ENCODE peak calls at places on chromosomes 5 and 9, in six cellular contexts. N is breast epithelium, J is aorta, T is esophagus squamous epithelium, E is uterus, Z is astrocyte. H is an unnamed sample.

GRCh38 chr9:129889936-129890717 is 54.9 kb downstream of the USP20 start:
- DNase-seq in N (no peak), J (peak; percentile 74), T (no peak), E (no peak), Z (no peak), H (no peak)

GRCh38 chr9:87179556-87180340 is 232.4 kb upstream of the GAS1 start:
- DNase-seq in N (no peak), J (no peak), T (no peak), E (no peak), Z (peak; percentile 17), H (no peak)

GRCh38 chr5:180135967-180136641 is 64.5 kb upstream of the RNF130 start:
- DNase-seq in N (no peak), J (no peak), T (no peak), E (no peak), Z (no peak), H (no peak)

GRCh38 chr5:178527458-178528307 is 62.5 kb downstream of the COL23A1 start:
- DNase-seq in N (peak; percentile 57), J (peak; percentile 35), T (no peak), E (no peak), Z (no peak), H (peak; percentile 87)

GRCh38 chr9:97966493-97966892 is 16.6 kb upstream of the ANP32B start:
- DNase-seq in N (no peak), J (no peak), T (no peak), E (no peak), Z (no peak), H (no peak)

GRCh38 chr5:3364941-3365340 is 230.7 kb upstream of the IRX1 start:
- DNase-seq in N (no peak), J (no peak), T (no peak), E (no peak), Z (no peak), H (no peak)

GRCh38 chr9:31390352-31391025 is 994.0 kb upstream of the ACO1 start:
- DNase-seq in N (no peak), J (no peak), T (no peak), E (no peak), Z (no peak), H (no peak)

GRCh38 chr5:92800360-92800759 is 780.7 kb downstream of the NR2F1-AS1 start:
- DNase-seq in N (no peak), J (no peak), T (no peak), E (no peak), Z (peak; percentile 40), H (no peak)

GRCh38 chr5:131268758-131269370 is 5.0 kb downstream of the CDC42SE2 start:
- DNase-seq in N (no peak), J (no peak), T (no peak), E (no peak), Z (no peak), H (no peak)

GRCh38 chr5:32767948-32768427 is 56.9 kb downstream of the NPR3 start:
- DNase-seq in N (no peak), J (peak; percentile 64), T (no peak), E (no peak), Z (peak; percentile 82), H (no peak)

DNA sequence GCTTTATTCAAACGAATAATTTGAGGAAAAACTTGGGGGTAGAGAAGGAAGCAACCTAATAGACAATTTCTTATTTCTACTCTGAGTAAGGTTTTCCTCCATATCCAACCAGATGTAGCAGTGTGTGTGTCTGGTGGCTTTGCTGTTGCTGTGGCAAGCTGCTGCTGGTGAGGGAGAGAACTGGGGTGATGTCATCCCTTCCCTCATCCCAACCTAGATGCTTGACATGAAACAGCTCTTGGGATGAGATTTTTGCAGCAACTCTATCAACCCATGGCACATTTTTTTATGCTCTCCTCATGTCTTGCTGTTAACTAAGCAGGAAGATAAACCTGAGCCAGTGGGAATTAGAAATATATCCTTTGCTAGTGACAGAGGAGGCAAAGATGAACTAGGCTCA is 135.8 kb downstream of the PCSK1 start:
- DNase-seq in N (no peak), J (no peak), T (no peak), E (no peak), Z (peak; percentile 93), H (no peak)
- H3K4me1 ChIP-seq in N (no peaks in the 10 kb centered on the region), J (no peaks in the 10 kb centered on the region), T (peaks cover 9% of the 10 kb centered on the region), E (no peaks in the 10 kb centered on the region), Z (peaks cover 6% of the 10 kb centered on the region), H (peaks cover 8% of the 10 kb centered on the region)

GRCh38 chr9:72444436-72444835 is 77.0 kb upstream of the TMC1 start:
- DNase-seq in N (no peak), J (no peak), T (no peak), E (no peak), Z (no peak), H (no peak)
- H3K4me1 ChIP-seq in N (no peaks in the 10 kb centered on the region), J (no peaks in the 10 kb centered on the region), T (peaks cover 42% of the 10 kb centered on the region), E (no peaks in the 10 kb centered on the region), Z (peaks cover 34% of the 10 kb centered on the region), H (no peaks in the 10 kb centered on the region)

GRCh38 chr5:159181152-159181551 is 28.2 kb downstream of the RNF145 start:
- DNase-seq in N (no peak), J (no peak), T (no peak), E (no peak), Z (no peak), H (no peak)
- H3K4me1 ChIP-seq in N (no peaks in the 10 kb centered on the region), J (peaks cover 5% of the 10 kb centered on the region), T (peaks cover 98% of the 10 kb centered on the region), E (no peaks in the 10 kb centered on the region), Z (peaks cover 63% of the 10 kb centered on the region), H (no peaks in the 10 kb centered on the region)

DNA sequence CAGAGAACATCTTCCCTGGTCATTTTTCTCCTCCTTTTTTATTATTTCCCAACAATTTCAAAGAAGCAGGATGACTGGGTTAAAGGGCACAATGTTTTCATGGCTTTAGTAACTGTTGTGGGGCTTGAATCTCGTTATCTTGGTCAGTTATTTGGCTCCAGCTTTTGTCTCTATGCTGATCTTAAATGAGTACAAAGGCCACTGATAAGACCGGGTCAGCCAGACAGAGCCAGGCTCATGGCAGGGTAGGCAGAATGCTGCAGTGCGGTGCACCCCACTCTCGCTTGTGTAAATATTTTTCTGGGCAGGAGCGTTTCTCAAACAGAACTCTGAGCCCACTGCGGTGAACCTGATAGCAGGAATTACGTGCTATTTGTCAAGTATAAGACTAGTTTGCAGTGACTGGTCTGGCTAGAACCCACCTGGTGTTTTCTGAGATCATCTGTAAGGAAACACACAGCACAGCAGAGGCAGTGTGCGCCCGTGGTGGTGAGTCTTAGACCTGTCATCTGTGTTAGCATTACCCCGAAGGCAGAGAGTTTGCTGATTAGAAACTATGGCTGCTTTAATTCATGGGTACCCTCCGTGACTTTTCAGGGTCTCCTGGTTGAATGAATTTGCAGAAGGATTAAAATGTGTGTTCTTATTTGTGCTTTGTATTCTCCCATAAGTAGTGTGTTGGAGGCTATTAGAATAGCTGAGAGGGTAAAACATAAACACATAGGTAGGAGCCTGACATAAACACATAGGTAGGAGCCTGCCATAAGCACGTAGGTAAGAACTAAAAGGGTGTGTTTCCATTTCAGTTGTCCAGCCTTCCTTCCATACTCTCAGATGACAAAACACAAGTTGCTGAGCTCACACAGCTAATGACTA is 158.6 kb upstream of the DMRT1 start:
- DNase-seq in N (no peak), J (no peak), T (no peak), E (no peak), Z (peak; percentile 65), H (no peak)
- H3K4me1 ChIP-seq in N (peaks cover 3% of the 10 kb centered on the region), J (peaks cover 9% of the 10 kb centered on the region), T (peaks cover 86% of the 10 kb centered on the region), E (no peaks in the 10 kb centered on the region), Z (peaks cover 44% of the 10 kb centered on the region), H (peaks cover 40% of the 10 kb centered on the region)

H was measured in gastrocnemius medialis.